ENCODE peak calls at places on chromosomes 5 and 9, in four cellular contexts. E is Caki2, B is COR-L47, R is pulmonary artery endothelial cell. G is an unnamed sample.
A peak's percentile ranks its signal among the peaks of the same experiment; 100 is the strongest.

GRCh38 chr5:133336121-133336968 is 276.0 kb downstream of the FSTL4 start:
- DNase-seq in E (no peak), B (no peak), R (no peak), G (no peak)

GRCh38 chr9:105243015-105243686 is 1.3 kb upstream of the SLC44A1 start:
- DNase-seq in E (no peak), B (no peak), R (peak; percentile 30), G (no peak)

GRCh38 chr9:134484479-134484878 is 157.1 kb upstream of the COL5A1 start:
- DNase-seq in E (no peak), B (no peak), R (no peak), G (no peak)

GRCh38 chr5:55865831-55866230 is 14.7 kb downstream of the IL31RA start:
- DNase-seq in E (no peak), B (no peak), R (no peak), G (no peak)

GRCh38 chr9:136403915-136404800 is 4.2 kb upstream of the SNAPC4 start:
- DNase-seq in E (no peak), B (no peak), R (no peak), G (no peak)

GRCh38 chr5:138793481-138794010 is 40.3 kb downstream of the CTNNA1 start:
- DNase-seq in E (no peak), B (no peak), R (no peak), G (no peak)

GRCh38 chr5:158933494-158934318 is 166.0 kb downstream of the EBF1 start:
- DNase-seq in E (no peak), B (no peak), R (no peak), G (no peak)

GRCh38 chr9:138112090-138112748 is 234.6 kb downstream of the CACNA1B start:
- DNase-seq in E (no peak), B (no peak), R (no peak), G (no peak)

GRCh38 chr9:120668399-120668798 is 45.9 kb downstream of the MEGF9 start:
- DNase-seq in E (no peak), B (peak; percentile 29), R (no peak), G (no peak)

GRCh38 chr5:148733601-148734438 is 79.5 kb upstream of the HTR4 start:
- DNase-seq in E (peak; percentile 57), B (peak; percentile 85), R (peak; percentile 64), G (peak; percentile 80)

GRCh38 chr5:154110781-154111180 is 72.0 kb downstream of the MFAP3 start:
- DNase-seq in E (no peak), B (no peak), R (no peak), G (no peak)

GRCh38 chr5:53991942-53992341 is 318.4 kb downstream of the ARL15 start:
- DNase-seq in E (no peak), B (no peak), R (no peak), G (no peak)

GRCh38 chr5:127235136-127235535 is 55.5 kb upstream of the MEGF10 start:
- DNase-seq in E (no peak), B (no peak), R (no peak), G (no peak)

GRCh38 chr9:135523521-135524129 is 2.4 kb downstream of the LCN1 start:
- DNase-seq in E (no peak), B (no peak), R (no peak), G (no peak)

GRCh38 chr5:75523275-75523674 is 11.6 kb downstream of the POLK start:
- DNase-seq in E (no peak), B (no peak), R (no peak), G (no peak)

G was measured in smooth muscle cell of the brain vasculature.